ENCODE peak calls at places on chromosomes 1 and 21, in seven cellular contexts. One of them, this sample, is unnamed.

GRCh38 chr1:100009458-100009857 is 39.7 kb downstream of the SLC35A3 start:
- DNase-seq in AG09319: no peak
- DNase-seq in astrocyte of the spinal cord: no peak
- DNase-seq in activated CD8-positive, alpha-beta T cell treated with anti-CD3 and anti-CD28 coated beads, Interleukin-2, amount 10 ng/mL, durations not matched to agents 7 days and 5 days: no peak
- DNase-seq in mucosa of gallbladder: no peak
- DNase-seq in smooth muscle cell of the brain vasculature: no peak
- DNase-seq in RWPE1: no peak
- DNase-seq in this sample: no peak

GRCh38 chr1:227947678-227948492 is at the start of gene WNT9A:
- DNase-seq in mucosa of gallbladder: no peak
- DNase-seq in astrocyte of the spinal cord: peak
- DNase-seq in AG09319: no peak
- DNase-seq in RWPE1: peak
- DNase-seq in activated CD8-positive, alpha-beta T cell treated with anti-CD3 and anti-CD28 coated beads, Interleukin-2, amount 10 ng/mL, durations not matched to agents 7 days and 5 days: no peak
- DNase-seq in smooth muscle cell of the brain vasculature: no peak
- DNase-seq in this sample: peak

GRCh38 chr21:33042812-33043211 is 17.1 kb downstream of the OLIG2 start:
- DNase-seq in activated CD8-positive, alpha-beta T cell treated with anti-CD3 and anti-CD28 coated beads, Interleukin-2, amount 10 ng/mL, durations not matched to agents 7 days and 5 days: no peak
- DNase-seq in AG09319: peak
- DNase-seq in astrocyte of the spinal cord: peak
- DNase-seq in mucosa of gallbladder: no peak
- DNase-seq in RWPE1: peak
- DNase-seq in smooth muscle cell of the brain vasculature: peak
- DNase-seq in this sample: peak

GRCh38 chr1:211382714-211383480 is 56.3 kb downstream of the TRAF5 start:
- DNase-seq in astrocyte of the spinal cord: peak
- DNase-seq in mucosa of gallbladder: peak
- DNase-seq in activated CD8-positive, alpha-beta T cell treated with anti-CD3 and anti-CD28 coated beads, Interleukin-2, amount 10 ng/mL, durations not matched to agents 7 days and 5 days: peak
- DNase-seq in smooth muscle cell of the brain vasculature: peak
- DNase-seq in AG09319: peak
- DNase-seq in RWPE1: peak
- DNase-seq in this sample: peak

GRCh38 chr1:910311-910880 is 13.3 kb upstream of the SAMD11 start:
- DNase-seq in activated CD8-positive, alpha-beta T cell treated with anti-CD3 and anti-CD28 coated beads, Interleukin-2, amount 10 ng/mL, durations not matched to agents 7 days and 5 days: no peak
- DNase-seq in smooth muscle cell of the brain vasculature: no peak
- DNase-seq in AG09319: no peak
- DNase-seq in RWPE1: no peak
- DNase-seq in astrocyte of the spinal cord: no peak
- DNase-seq in mucosa of gallbladder: peak
- DNase-seq in this sample: no peak

GRCh38 chr1:68347415-68347814 is 102.3 kb downstream of the RPE65 start:
- DNase-seq in mucosa of gallbladder: peak
- DNase-seq in activated CD8-positive, alpha-beta T cell treated with anti-CD3 and anti-CD28 coated beads, Interleukin-2, amount 10 ng/mL, durations not matched to agents 7 days and 5 days: peak
- DNase-seq in astrocyte of the spinal cord: no peak
- DNase-seq in smooth muscle cell of the brain vasculature: no peak
- DNase-seq in RWPE1: no peak
- DNase-seq in AG09319: no peak
- DNase-seq in this sample: no peak

GRCh38 chr1:9784508-9785133 is 39.1 kb downstream of the CLSTN1 start:
- DNase-seq in astrocyte of the spinal cord: peak
- DNase-seq in mucosa of gallbladder: peak
- DNase-seq in RWPE1: peak
- DNase-seq in smooth muscle cell of the brain vasculature: peak
- DNase-seq in AG09319: no peak
- DNase-seq in activated CD8-positive, alpha-beta T cell treated with anti-CD3 and anti-CD28 coated beads, Interleukin-2, amount 10 ng/mL, durations not matched to agents 7 days and 5 days: peak
- DNase-seq in this sample: peak

GRCh38 chr1:225368036-225368552 is 59.7 kb downstream of the LBR start:
- DNase-seq in AG09319: no peak
- DNase-seq in activated CD8-positive, alpha-beta T cell treated with anti-CD3 and anti-CD28 coated beads, Interleukin-2, amount 10 ng/mL, durations not matched to agents 7 days and 5 days: no peak
- DNase-seq in smooth muscle cell of the brain vasculature: no peak
- DNase-seq in astrocyte of the spinal cord: no peak
- DNase-seq in RWPE1: no peak
- DNase-seq in mucosa of gallbladder: no peak
- DNase-seq in this sample: no peak

GRCh38 chr1:156772728-156773497 is 5.6 kb downstream of the PRCC start:
- DNase-seq in AG09319: no peak
- DNase-seq in mucosa of gallbladder: no peak
- DNase-seq in activated CD8-positive, alpha-beta T cell treated with anti-CD3 and anti-CD28 coated beads, Interleukin-2, amount 10 ng/mL, durations not matched to agents 7 days and 5 days: no peak
- DNase-seq in RWPE1: no peak
- DNase-seq in smooth muscle cell of the brain vasculature: no peak
- DNase-seq in astrocyte of the spinal cord: no peak
- DNase-seq in this sample: no peak

GRCh38 chr1:236868625-236869467 is 73.8 kb downstream of the MTR start:
- DNase-seq in mucosa of gallbladder: peak
- DNase-seq in activated CD8-positive, alpha-beta T cell treated with anti-CD3 and anti-CD28 coated beads, Interleukin-2, amount 10 ng/mL, durations not matched to agents 7 days and 5 days: peak
- DNase-seq in RWPE1: peak
- DNase-seq in smooth muscle cell of the brain vasculature: peak
- DNase-seq in astrocyte of the spinal cord: peak
- DNase-seq in AG09319: no peak
- DNase-seq in this sample: peak

GRCh38 chr1:184791199-184791935 is 36.7 kb upstream of the EDEM3 start:
- DNase-seq in AG09319: no peak
- DNase-seq in astrocyte of the spinal cord: peak
- DNase-seq in activated CD8-positive, alpha-beta T cell treated with anti-CD3 and anti-CD28 coated beads, Interleukin-2, amount 10 ng/mL, durations not matched to agents 7 days and 5 days: no peak
- DNase-seq in smooth muscle cell of the brain vasculature: no peak
- DNase-seq in mucosa of gallbladder: no peak
- DNase-seq in RWPE1: no peak
- DNase-seq in this sample: peak

GRCh38 chr1:206502813-206503212 is 4.5 kb upstream of the RASSF5 start:
- DNase-seq in mucosa of gallbladder: no peak
- DNase-seq in smooth muscle cell of the brain vasculature: no peak
- DNase-seq in activated CD8-positive, alpha-beta T cell treated with anti-CD3 and anti-CD28 coated beads, Interleukin-2, amount 10 ng/mL, durations not matched to agents 7 days and 5 days: no peak
- DNase-seq in RWPE1: no peak
- DNase-seq in astrocyte of the spinal cord: no peak
- DNase-seq in AG09319: no peak
- DNase-seq in this sample: no peak

GRCh38 chr21:43333301-43334062 is 93.4 kb downstream of the SIK1 start:
- DNase-seq in smooth muscle cell of the brain vasculature: no peak
- DNase-seq in astrocyte of the spinal cord: peak
- DNase-seq in activated CD8-positive, alpha-beta T cell treated with anti-CD3 and anti-CD28 coated beads, Interleukin-2, amount 10 ng/mL, durations not matched to agents 7 days and 5 days: no peak
- DNase-seq in RWPE1: peak
- DNase-seq in mucosa of gallbladder: peak
- DNase-seq in AG09319: peak
- DNase-seq in this sample: peak

GRCh38 chr1:245609354-245609753 is 454.6 kb downstream of the KIF26B start:
- DNase-seq in smooth muscle cell of the brain vasculature: no peak
- DNase-seq in astrocyte of the spinal cord: no peak
- DNase-seq in activated CD8-positive, alpha-beta T cell treated with anti-CD3 and anti-CD28 coated beads, Interleukin-2, amount 10 ng/mL, durations not matched to agents 7 days and 5 days: no peak
- DNase-seq in AG09319: no peak
- DNase-seq in mucosa of gallbladder: no peak
- DNase-seq in RWPE1: no peak
- DNase-seq in this sample: no peak

GRCh38 chr1:29281531-29281930 is 45.2 kb downstream of the PTPRU start:
- DNase-seq in astrocyte of the spinal cord: no peak
- DNase-seq in activated CD8-positive, alpha-beta T cell treated with anti-CD3 and anti-CD28 coated beads, Interleukin-2, amount 10 ng/mL, durations not matched to agents 7 days and 5 days: no peak
- DNase-seq in AG09319: no peak
- DNase-seq in RWPE1: no peak
- DNase-seq in smooth muscle cell of the brain vasculature: no peak
- DNase-seq in mucosa of gallbladder: no peak
- DNase-seq in this sample: no peak

GRCh38 chr1:115133440-115133839 is 44.1 kb upstream of the TSPAN2 start:
- DNase-seq in smooth muscle cell of the brain vasculature: no peak
- DNase-seq in AG09319: no peak
- DNase-seq in astrocyte of the spinal cord: peak
- DNase-seq in mucosa of gallbladder: no peak
- DNase-seq in activated CD8-positive, alpha-beta T cell treated with anti-CD3 and anti-CD28 coated beads, Interleukin-2, amount 10 ng/mL, durations not matched to agents 7 days and 5 days: no peak
- DNase-seq in RWPE1: no peak
- DNase-seq in this sample: peak

GRCh38 chr1:204683284-204684205 is 2.0 kb downstream of the LRRN2 start:
- DNase-seq in smooth muscle cell of the brain vasculature: no peak
- DNase-seq in AG09319: no peak
- DNase-seq in astrocyte of the spinal cord: no peak
- DNase-seq in activated CD8-positive, alpha-beta T cell treated with anti-CD3 and anti-CD28 coated beads, Interleukin-2, amount 10 ng/mL, durations not matched to agents 7 days and 5 days: no peak
- DNase-seq in RWPE1: no peak
- DNase-seq in mucosa of gallbladder: no peak
- DNase-seq in this sample: no peak

GRCh38 chr21:32463367-32463766 is 50.9 kb downstream of the EVA1C start:
- DNase-seq in activated CD8-positive, alpha-beta T cell treated with anti-CD3 and anti-CD28 coated beads, Interleukin-2, amount 10 ng/mL, durations not matched to agents 7 days and 5 days: no peak
- DNase-seq in astrocyte of the spinal cord: peak
- DNase-seq in smooth muscle cell of the brain vasculature: no peak
- DNase-seq in mucosa of gallbladder: no peak
- DNase-seq in RWPE1: no peak
- DNase-seq in AG09319: no peak
- DNase-seq in this sample: peak

GRCh38 chr1:59947047-59947938 is 20.7 kb upstream of the CYP2J2 start:
- DNase-seq in AG09319: no peak
- DNase-seq in mucosa of gallbladder: peak
- DNase-seq in astrocyte of the spinal cord: peak
- DNase-seq in RWPE1: peak
- DNase-seq in smooth muscle cell of the brain vasculature: no peak
- DNase-seq in activated CD8-positive, alpha-beta T cell treated with anti-CD3 and anti-CD28 coated beads, Interleukin-2, amount 10 ng/mL, durations not matched to agents 7 days and 5 days: peak
- DNase-seq in this sample: peak

GRCh38 chr21:29376556-29376955 is 77.8 kb downstream of the BACH1 start:
- DNase-seq in mucosa of gallbladder: peak
- DNase-seq in activated CD8-positive, alpha-beta T cell treated with anti-CD3 and anti-CD28 coated beads, Interleukin-2, amount 10 ng/mL, durations not matched to agents 7 days and 5 days: peak
- DNase-seq in AG09319: no peak
- DNase-seq in smooth muscle cell of the brain vasculature: no peak
- DNase-seq in astrocyte of the spinal cord: no peak
- DNase-seq in RWPE1: no peak
- DNase-seq in this sample: peak

GRCh38 chr21:24514081-24514733 is 1093.1 kb downstream of the MRPL39 start:
- DNase-seq in astrocyte of the spinal cord: peak
- DNase-seq in smooth muscle cell of the brain vasculature: no peak
- DNase-seq in RWPE1: no peak
- DNase-seq in AG09319: no peak
- DNase-seq in activated CD8-positive, alpha-beta T cell treated with anti-CD3 and anti-CD28 coated beads, Interleukin-2, amount 10 ng/mL, durations not matched to agents 7 days and 5 days: no peak
- DNase-seq in mucosa of gallbladder: no peak
- DNase-seq in this sample: no peak

GRCh38 chr1:43522776-43523480 is 7.8 kb upstream of the PTPRF start:
- DNase-seq in AG09319: no peak
- DNase-seq in astrocyte of the spinal cord: peak
- DNase-seq in smooth muscle cell of the brain vasculature: no peak
- DNase-seq in activated CD8-positive, alpha-beta T cell treated with anti-CD3 and anti-CD28 coated beads, Interleukin-2, amount 10 ng/mL, durations not matched to agents 7 days and 5 days: no peak
- DNase-seq in RWPE1: peak
- DNase-seq in mucosa of gallbladder: peak
- DNase-seq in this sample: peak

GRCh38 chr1:37673920-37674319 is 18.4 kb upstream of the CDCA8 start:
- DNase-seq in smooth muscle cell of the brain vasculature: no peak
- DNase-seq in AG09319: no peak
- DNase-seq in mucosa of gallbladder: no peak
- DNase-seq in astrocyte of the spinal cord: no peak
- DNase-seq in activated CD8-positive, alpha-beta T cell treated with anti-CD3 and anti-CD28 coated beads, Interleukin-2, amount 10 ng/mL, durations not matched to agents 7 days and 5 days: peak
- DNase-seq in RWPE1: no peak
- DNase-seq in this sample: no peak

GRCh38 chr1:221697924-221698425 is 43.9 kb downstream of the DUSP10 start:
- DNase-seq in astrocyte of the spinal cord: no peak
- DNase-seq in activated CD8-positive, alpha-beta T cell treated with anti-CD3 and anti-CD28 coated beads, Interleukin-2, amount 10 ng/mL, durations not matched to agents 7 days and 5 days: no peak
- DNase-seq in smooth muscle cell of the brain vasculature: no peak
- DNase-seq in AG09319: peak
- DNase-seq in RWPE1: no peak
- DNase-seq in mucosa of gallbladder: no peak
- DNase-seq in this sample: no peak

GRCh38 chr1:84247425-84248220 is 53.9 kb upstream of the SAMD13 start:
- DNase-seq in RWPE1: peak
- DNase-seq in mucosa of gallbladder: no peak
- DNase-seq in astrocyte of the spinal cord: no peak
- DNase-seq in smooth muscle cell of the brain vasculature: peak
- DNase-seq in AG09319: no peak
- DNase-seq in activated CD8-positive, alpha-beta T cell treated with anti-CD3 and anti-CD28 coated beads, Interleukin-2, amount 10 ng/mL, durations not matched to agents 7 days and 5 days: no peak
- DNase-seq in this sample: peak

GRCh38 chr1:21205416-21205815 is 28.7 kb upstream of the EIF4G3 start:
- DNase-seq in AG09319: no peak
- DNase-seq in smooth muscle cell of the brain vasculature: no peak
- DNase-seq in astrocyte of the spinal cord: no peak
- DNase-seq in RWPE1: no peak
- DNase-seq in activated CD8-positive, alpha-beta T cell treated with anti-CD3 and anti-CD28 coated beads, Interleukin-2, amount 10 ng/mL, durations not matched to agents 7 days and 5 days: no peak
- DNase-seq in mucosa of gallbladder: no peak
- DNase-seq in this sample: no peak